ENCODE peak calls at places on chromosomes 4 and X, in five cellular contexts. G is uterus, Z is hepatocyte, K is KBM-7, V is immature natural killer cell. B is an unnamed sample.

GRCh38 chr4:40185830-40186664 is 10.8 kb upstream of the RHOH start:
- DNase-seq in V (no peak), K (peak), G (no peak), Z (no peak), B (no peak)

GRCh38 chrX:15146515-15146914 is 123.4 kb downstream of the ASB9 start:
- DNase-seq in K (peak), Z (peak), V (no peak), G (no peak), B (no peak)

GRCh38 chr4:128528793-128529553 is 241.4 kb upstream of the PGRMC2 start:
- DNase-seq in Z (peak), G (no peak), K (no peak), V (no peak), B (no peak)

GRCh38 chrX:153774576-153775292 is 6.1 kb upstream of the SRPK3 start:
- DNase-seq in K (no peak), G (no peak), Z (no peak), V (no peak), B (no peak)

GRCh38 chr4:87734936-87735335 is 64.4 kb upstream of the IBSP start:
- DNase-seq in G (no peak), Z (no peak), V (no peak), K (no peak), B (no peak)

GRCh38 chrX:77009691-77010090 is 437.5 kb upstream of the FGF16 start:
- DNase-seq in G (no peak), K (no peak), Z (peak), V (no peak), B (no peak)

GRCh38 chr4:108466936-108467902 is 153.2 kb upstream of the RPL34 start:
- DNase-seq in V (peak), G (no peak), K (no peak), Z (no peak), B (peak)

GRCh38 chr4:84952004-84952403 is 14.5 kb downstream of the WDFY3 start:
- DNase-seq in V (no peak), K (no peak), G (no peak), Z (peak), B (no peak)

GRCh38 chr4:48633657-48634056 is 143.6 kb downstream of the ZAR1 start:
- DNase-seq in K (no peak), Z (no peak), V (no peak), G (no peak), B (no peak)

GRCh38 chr4:7458066-7458425 is 23.3 kb upstream of the PSAPL1 start:
- DNase-seq in G (no peak), K (no peak), Z (no peak), V (no peak), B (no peak)

GRCh38 chr4:76757418-76757910 is 140.5 kb downstream of the SOWAHB start:
- DNase-seq in G (no peak), Z (no peak), V (no peak), K (no peak), B (no peak)